ENCODE peak calls at places on chromosomes 1 and 21, in four cellular contexts. U, E, Z and B are unnamed samples.

GRCh38 chr1:5637171-5637570 is 355.1 kb downstream of the NPHP4 start:
- DNase-seq in U (peak; percentile 2), E (no peak), Z (no peak), B (peak; percentile 43)

GRCh38 chr1:216193839-216194443 is 229.3 kb downstream of the USH2A start:
- DNase-seq in U (peak; percentile 28), E (no peak), Z (no peak), B (no peak)

GRCh38 chr1:89262643-89263042 is 10.0 kb downstream of the GBP5 start:
- DNase-seq in U (peak; percentile 57), E (peak; percentile 47), Z (peak; percentile 26), B (peak; percentile 64)

GRCh38 chr21:42592156-42592820 is 61.1 kb upstream of the PDE9A start:
- DNase-seq in U (no peak), E (no peak), Z (no peak), B (no peak)

GRCh38 chr21:25790122-25790951 is 55.6 kb downstream of the GABPA start:
- DNase-seq in U (peak; percentile 57), E (peak; percentile 27), Z (peak; percentile 27), B (peak; percentile 42)

GRCh38 chr1:966135-966602 is at the start of gene PLEKHN1:
- DNase-seq in U (peak; percentile 85), E (peak; percentile 70), Z (peak; percentile 88), B (peak; percentile 64)

GRCh38 chr1:67674260-67675011 is 10.6 kb upstream of the GADD45A start:
- DNase-seq in U (no peak), E (no peak), Z (no peak), B (no peak)

GRCh38 chr21:21807598-21807903 is 809.3 kb downstream of the NCAM2 start:
- DNase-seq in U (no peak), E (no peak), Z (no peak), B (no peak)

GRCh38 chr1:213669964-213670691 is 317.6 kb upstream of the PROX1 start:
- DNase-seq in U (no peak), E (no peak), Z (no peak), B (no peak)

GRCh38 chr1:33346921-33347649 is 26.2 kb upstream of the A3GALT2 start:
- DNase-seq in U (peak; percentile 98), E (peak; percentile 70), Z (peak; percentile 89), B (peak; percentile 93)

GRCh38 chr1:23343246-23344110 is 606 bp downstream of the HNRNPR start:
- DNase-seq in U (peak; percentile 88), E (peak; percentile 46), Z (peak; percentile 64), B (peak; percentile 73)

GRCh38 chr1:21665711-21666571 is 3.2 kb downstream of the RAP1GAP start:
- DNase-seq in U (peak; percentile 28), E (peak; percentile 57), Z (no peak), B (peak; percentile 20)

GRCh38 chr1:82177190-82177589 is 376.5 kb downstream of the ADGRL2 start:
- DNase-seq in U (no peak), E (no peak), Z (peak; percentile 9), B (peak; percentile 70)

GRCh38 chr1:84772428-84772943 is 82.2 kb upstream of the SSX2IP start:
- DNase-seq in U (peak; percentile 83), E (peak; percentile 81), Z (peak; percentile 78), B (peak; percentile 83)

GRCh38 chr1:213986020-213986924 is 1.5 kb upstream of the PROX1 start:
- DNase-seq in U (no peak), E (no peak), Z (no peak), B (no peak)

GRCh38 chr1:172185206-172185605 is 235.3 kb upstream of the C1orf105 start:
- DNase-seq in U (peak; percentile 14), E (no peak), Z (no peak), B (no peak)

GRCh38 chr21:44930543-44930981 is 9.3 kb upstream of the SLX9 start:
- DNase-seq in U (no peak), E (no peak), Z (no peak), B (no peak)

GRCh38 chr1:161119017-161119378 is 1.1 kb downstream of the NIT1 start:
- DNase-seq in U (no peak), E (no peak), Z (peak; percentile 17), B (peak; percentile 29)

GRCh38 chr1:170122366-170122765 is 23.4 kb upstream of the NTMT2 start:
- DNase-seq in U (no peak), E (no peak), Z (no peak), B (no peak)

GRCh38 chr1:165560834-165561233 is 17.0 kb downstream of the LRRC52 start:
- DNase-seq in U (no peak), E (no peak), Z (no peak), B (no peak)

GRCh38 chr21:43600642-43601397 is 58.5 kb downstream of the HSF2BP start:
- DNase-seq in U (peak; percentile 95), E (peak; percentile 74), Z (peak; percentile 84), B (peak; percentile 94)

GRCh38 chr1:88801575-88802208 is 89.7 kb downstream of the GTF2B start:
- DNase-seq in U (no peak), E (no peak), Z (peak; percentile 61), B (peak; percentile 79)

GRCh38 chr1:241821363-241821762 is 26.6 kb upstream of the EXO1 start:
- DNase-seq in U (peak; percentile 73), E (peak; percentile 32), Z (no peak), B (peak; percentile 35)

GRCh38 chr1:155976062-155976912 is 2.1 kb downstream of the ARHGEF2 start:
- DNase-seq in U (peak; percentile 63), E (peak; percentile 81), Z (peak; percentile 55), B (peak; percentile 56)

GRCh38 chr1:167272375-167272957 is 51.8 kb downstream of the POU2F1 start:
- DNase-seq in U (no peak), E (no peak), Z (no peak), B (no peak)

GRCh38 chr1:41558761-41559171 is 74.3 kb upstream of the EDN2 start:
- DNase-seq in U (no peak), E (no peak), Z (no peak), B (no peak)

GRCh38 chr21:44013380-44014088 is 1.4 kb downstream of the TRAPPC10 start:
- DNase-seq in U (peak; percentile 33), E (no peak), Z (peak; percentile 35), B (no peak)

GRCh38 chr1:1604374-1605033 is 4.6 kb upstream of the FNDC10 start:
- DNase-seq in U (no peak), E (no peak), Z (no peak), B (no peak)

GRCh38 chr1:16139473-16139962 is 16.4 kb downstream of the EPHA2 start:
- DNase-seq in U (peak; percentile 95), E (peak; percentile 88), Z (peak; percentile 87), B (peak; percentile 76)

GRCh38 chr1:1832820-1833219 is 54.5 kb upstream of the NADK start:
- DNase-seq in U (peak; percentile 17), E (no peak), Z (no peak), B (peak; percentile 20)

GRCh38 chr1:77308889-77309621 is 27.2 kb downstream of the AK5 start:
- DNase-seq in U (no peak), E (no peak), Z (no peak), B (no peak)

GRCh38 chr1:205456868-205457724 is 1.3 kb upstream of the BLACAT1 start:
- DNase-seq in U (no peak), E (no peak), Z (no peak), B (no peak)

GRCh38 chr1:206447079-206447780 is 23.0 kb upstream of the IKBKE start:
- DNase-seq in U (no peak), E (no peak), Z (no peak), B (no peak)

GRCh38 chr21:37683396-37684114 is 232.7 kb downstream of the KCNJ6 start:
- DNase-seq in U (no peak), E (no peak), Z (no peak), B (no peak)

GRCh38 chr1:79716481-79716880 is 710.0 kb upstream of the ADGRL4 start:
- DNase-seq in U (no peak), E (no peak), Z (peak; percentile 68), B (peak; percentile 26)

GRCh38 chr21:21664871-21665270 is 666.7 kb downstream of the NCAM2 start:
- DNase-seq in U (no peak), E (no peak), Z (no peak), B (no peak)

GRCh38 chr1:156815307-156815826 is 1.3 kb downstream of the SH2D2A start:
- DNase-seq in U (peak; percentile 94), E (peak; percentile 63), Z (peak; percentile 20), B (peak; percentile 71)

GRCh38 chr1:92859400-92860039 is 27.7 kb downstream of the RPL5 start:
- DNase-seq in U (no peak), E (no peak), Z (no peak), B (no peak)

GRCh38 chr1:116254776-116255175 is 118.3 kb upstream of the ATP1A1 start:
- DNase-seq in U (no peak), E (no peak), Z (peak; percentile 30), B (peak; percentile 38)